ENCODE peak calls at places on chromosomes 11 and 22, in five cellular contexts. H is spleen, F is psoas muscle, V is OCI-LY7, B is tibial artery. Z is an unnamed sample. For H3K9me3, the result is how much of the 10 kb centered on the place peaks cover.

GRCh38 chr11:3892156-3892555 is 36.7 kb downstream of the STIM1 start:
- DNase-seq in B (no peak), V (no peak), F (no peak), H (no peak), Z (no peak)

GRCh38 chr22:22955866-22956535 is 68.4 kb downstream of the IGLL5 start:
- DNase-seq in B (no peak), H (no peak), V (peak), F (peak), Z (peak)

GRCh38 chr11:10149553-10149952 is 144.5 kb downstream of the SBF2 start:
- DNase-seq in B (no peak), F (no peak), V (no peak), H (no peak), Z (no peak)

GRCh38 chr11:116510166-116510565 is 262.6 kb downstream of the BUD13 start:
- DNase-seq in F (no peak), B (peak), V (no peak), H (no peak), Z (no peak)

GRCh38 chr11:76939219-76939631 is 78.5 kb downstream of the ACER3 start:
- DNase-seq in B (no peak), H (no peak), F (no peak), V (no peak), Z (no peak)

GRCh38 chr22:47818496-47818895 is 1056.0 kb downstream of the TBC1D22A start:
- DNase-seq in H (no peak), B (no peak), F (no peak), V (no peak), Z (no peak)

GRCh38 chr11:72352859-72353551 is 81.3 kb downstream of the CLPB start:
- DNase-seq in H (no peak), B (no peak), V (no peak), F (no peak), Z (no peak)

GRCh38 chr11:13942908-13943505 is 19.5 kb upstream of the SPON1 start:
- DNase-seq in V (no peak), F (no peak), B (no peak), H (no peak), Z (no peak)

GRCh38 chr11:1370186-1371025 is 19.3 kb upstream of the BRSK2 start:
- DNase-seq in F (no peak), H (no peak), V (no peak), B (peak), Z (no peak)

GRCh38 chr11:27642954-27643353 is 57.3 kb downstream of the BDNF start:
- DNase-seq in V (no peak), H (no peak), F (no peak), B (no peak), Z (no peak)
- TF ChIP-seq CTCF in V (no peak), H (no peak), F (no peak), B (no peak), Z (no peak)

GRCh38 chr11:63491240-63491587 is 247 bp upstream of the PLAAT5 start:
- DNase-seq in B (no peak), H (no peak), V (no peak), F (no peak), Z (no peak)
- H3K9me3 ChIP-seq in B (under half), H (under half), V (under half), F (under half), Z (under half)

DNA sequence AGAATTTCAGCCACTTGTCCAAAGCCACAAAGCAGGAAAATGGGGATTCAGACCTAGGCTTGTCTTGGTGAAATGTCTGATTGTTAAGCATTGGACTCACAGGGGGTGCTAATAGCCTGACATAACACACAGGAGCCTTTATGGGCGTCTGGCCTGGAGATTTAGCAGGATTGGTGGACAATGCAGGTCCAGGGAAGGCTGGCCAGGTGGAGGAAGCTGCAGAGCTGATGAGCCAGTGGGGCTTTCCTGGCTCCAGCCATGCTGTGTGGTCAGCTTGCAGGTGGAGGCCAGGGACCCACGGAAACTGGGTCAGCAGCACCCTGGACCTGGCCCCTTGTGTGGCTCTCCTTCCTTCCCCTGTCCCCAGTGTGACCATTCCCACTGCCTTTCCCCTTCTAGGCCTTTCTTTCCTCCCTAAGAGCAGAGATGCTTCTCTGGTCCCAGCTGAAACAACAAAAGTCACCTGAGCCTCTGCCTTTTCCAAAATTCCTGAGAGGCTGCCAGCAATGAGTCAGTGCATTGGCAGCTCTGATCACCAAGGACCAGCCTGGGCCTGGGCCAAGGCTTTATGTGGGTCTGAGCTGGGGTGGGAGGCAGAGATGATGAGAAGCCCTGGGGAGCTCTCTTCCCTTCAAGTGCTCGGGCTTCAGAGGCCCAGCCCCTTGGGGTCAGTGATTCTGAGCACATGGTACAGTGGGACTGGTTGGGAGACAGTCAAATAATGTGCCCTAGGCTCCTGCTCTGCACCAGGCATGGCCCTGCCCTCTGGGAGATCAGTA is 85.2 kb downstream of the CCDC81 start:
- DNase-seq in V (no peak), F (peak), B (peak), H (no peak), Z (no peak)
- TF ChIP-seq CTCF in V (no peak), F (no peak), B (no peak), H (no peak), Z (no peak)

GRCh38 chr22:11627436-11627797 is 3900.6 kb upstream of the OR11H1 start:
- DNase-seq in F (no peak), B (no peak), V (no peak), H (peak), Z (no peak)
- H3K9me3 ChIP-seq in F (under half), B (half or more), V (under half), H (half or more), Z (under half)

GRCh38 chr22:17247832-17248231 is 28.6 kb upstream of the ADA2 start:
- DNase-seq in B (no peak), V (no peak), F (no peak), H (no peak), Z (no peak)

DNA sequence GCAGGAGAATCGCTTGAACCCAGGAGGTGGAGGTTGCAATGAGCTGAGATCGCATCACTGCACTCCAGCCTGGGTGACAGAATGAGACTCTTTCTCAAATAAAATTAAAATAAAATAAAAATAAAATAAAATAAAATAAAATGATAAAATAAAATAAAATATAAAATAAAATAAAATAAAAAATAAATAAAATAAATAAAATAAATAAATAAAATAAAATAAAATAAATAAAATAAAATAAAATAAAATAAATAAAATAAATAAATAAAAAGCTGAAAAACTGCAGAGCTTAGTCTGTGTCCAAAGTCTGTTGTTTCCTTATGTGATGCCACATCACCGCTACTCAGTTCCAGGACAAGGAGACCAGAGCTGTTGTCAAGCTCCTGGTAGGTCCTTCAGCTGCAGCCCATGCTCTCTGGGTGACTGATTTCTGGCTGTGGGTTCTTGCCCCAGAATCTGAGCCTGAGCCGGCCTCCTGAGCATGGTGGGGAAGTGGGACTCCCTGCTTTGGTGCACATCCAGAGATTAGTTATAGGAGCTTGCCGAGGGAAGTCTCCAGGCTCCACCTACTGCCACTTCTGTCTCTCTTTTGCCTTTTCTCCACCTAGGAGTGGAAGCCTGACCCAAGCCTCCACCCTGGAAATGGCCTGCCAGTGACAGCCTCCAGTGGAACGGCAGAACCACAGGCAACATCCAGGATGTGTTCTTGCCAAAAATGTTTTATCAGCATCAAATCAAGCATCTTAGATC is 31.3 kb upstream of the ADA2 start:
- DNase-seq in B (no peak), H (no peak), F (no peak), V (no peak), Z (no peak)
- TF ChIP-seq CTCF in B (no peak), H (no peak), F (no peak), V (no peak), Z (no peak)

DNA sequence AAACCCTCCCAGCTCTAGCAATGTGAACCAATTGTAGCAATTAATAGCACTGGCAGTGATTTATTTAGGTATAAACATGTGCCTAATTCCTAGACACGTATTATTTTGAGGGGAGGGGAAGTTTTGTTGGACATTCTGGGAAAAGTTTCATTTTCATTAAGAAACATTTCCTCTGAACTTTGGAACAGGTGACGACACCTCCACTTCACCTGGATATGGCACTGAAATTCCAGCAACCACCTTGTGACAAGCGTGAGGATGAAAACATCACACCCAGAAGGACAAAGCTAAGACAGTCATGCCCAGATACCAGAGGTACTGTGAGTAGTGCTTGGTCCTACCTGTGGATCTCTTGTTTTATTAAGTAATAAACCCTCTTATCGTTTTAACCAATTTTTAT is 679.6 kb upstream of the KIRREL3 start:
- DNase-seq in H (no peak), F (no peak), V (no peak), B (no peak), Z (no peak)
- H3K9me3 ChIP-seq in H (under half), F (under half), V (under half), B (under half), Z (under half)

DNA sequence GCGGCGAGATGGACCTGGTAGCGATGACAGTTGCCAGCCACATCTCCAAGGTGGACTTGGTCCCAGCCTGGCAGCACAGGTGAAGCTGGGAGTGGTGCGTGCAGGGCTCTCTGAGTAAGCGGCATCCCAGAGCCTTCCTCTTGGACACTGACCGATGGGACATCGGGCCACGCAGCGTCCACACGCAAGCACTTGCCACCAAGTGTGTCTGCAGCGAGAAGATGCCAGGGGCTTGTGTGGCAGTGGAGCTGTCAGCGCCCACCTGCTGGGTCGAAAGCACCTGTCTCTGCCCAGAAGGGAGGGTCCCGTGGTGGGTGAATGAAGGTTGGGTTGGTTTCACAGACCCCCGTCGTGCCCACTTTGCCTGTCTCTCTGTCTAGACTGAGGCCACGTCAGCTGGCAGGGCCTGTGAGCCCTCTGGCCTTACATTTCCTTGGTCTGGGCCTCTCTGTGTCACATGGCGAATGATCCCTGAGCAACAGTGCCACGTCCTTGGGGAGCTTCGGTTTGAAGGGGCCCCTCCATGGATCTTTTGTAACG is 50.8 kb upstream of the SMIM38 start:
- DNase-seq in F (no peak), H (no peak), B (no peak), V (no peak), Z (no peak)
- TF ChIP-seq CTCF in F (no peak), H (no peak), B (no peak), V (no peak), Z (no peak)

GRCh38 chr11:70487763-70488162 is 89.4 kb downstream of the CTTN start:
- DNase-seq in H (no peak), B (no peak), V (no peak), F (peak), Z (no peak)
- H3K9me3 ChIP-seq in H (under half), B (under half), V (under half), F (under half), Z (under half)

Z was measured in gastrocnemius medialis.